ENCODE peak calls at places on chromosomes 4 and X, in seven cellular contexts. K is fibroblast of mammary gland, F is MM.1S, Q is endothelial cell, J is prostate gland, I is heart left ventricle, N is stomach. C is an unnamed sample.

GRCh38 chr4:138182838-138183426 is 59.2 kb downstream of the SLC7A11 start:
- DNase-seq in K (peak), F (peak), Q (peak), J (peak), I (no peak), N (no peak), C (peak)

GRCh38 chrX:96372313-96373046 is 312.2 kb upstream of the DIAPH2 start:
- DNase-seq in K (peak), F (peak), Q (peak), J (peak), I (no peak), N (no peak), C (peak)

GRCh38 chr4:5988086-5988845 is 30.0 kb downstream of the C4orf50 start:
- DNase-seq in K (no peak), F (peak), Q (no peak), J (no peak), I (no peak), N (peak), C (no peak)

GRCh38 chr4:86508436-86508835 is 85.7 kb upstream of the PTPN13 start:
- DNase-seq in K (peak), F (no peak), Q (no peak), J (no peak), I (no peak), N (no peak), C (no peak)

GRCh38 chr4:70713453-70714026 is 8.2 kb upstream of the RUFY3 start:
- DNase-seq in K (no peak), F (no peak), Q (no peak), J (no peak), I (no peak), N (no peak), C (no peak)

GRCh38 chr4:8488791-8489369 is 48.3 kb downstream of the TRMT44 start:
- DNase-seq in K (no peak), F (no peak), Q (no peak), J (no peak), I (no peak), N (no peak), C (no peak)

GRCh38 chr4:996994-997374 is 3.8 kb upstream of the SLC26A1 start:
- DNase-seq in K (no peak), F (no peak), Q (no peak), J (no peak), I (peak), N (no peak), C (no peak)

GRCh38 chrX:2921750-2922149 is 7.4 kb downstream of the ARSD start:
- DNase-seq in K (no peak), F (no peak), Q (no peak), J (no peak), I (no peak), N (no peak), C (no peak)

GRCh38 chr4:87848622-87849351 is 16.0 kb downstream of the MEPE start:
- DNase-seq in K (peak), F (peak), Q (peak), J (peak), I (no peak), N (peak), C (peak)

GRCh38 chr4:80069108-80069836 is 3.8 kb downstream of the ANTXR2 start:
- DNase-seq in K (peak), F (no peak), Q (no peak), J (no peak), I (no peak), N (no peak), C (no peak)

GRCh38 chrX:8864151-8864550 is 63.0 kb upstream of the FAM9A start:
- DNase-seq in K (no peak), F (no peak), Q (peak), J (no peak), I (no peak), N (no peak), C (no peak)

GRCh38 chrX:134396174-134396573 is 63.8 kb upstream of the HPRT1 start:
- DNase-seq in K (peak), F (peak), Q (no peak), J (no peak), I (no peak), N (no peak), C (no peak)

GRCh38 chr4:156898373-156899117 is 73.1 kb downstream of the PDGFC start:
- DNase-seq in K (peak), F (no peak), Q (no peak), J (no peak), I (no peak), N (no peak), C (no peak)

GRCh38 chrX:130176354-130176776 is 4.6 kb downstream of the RAB33A start:
- DNase-seq in K (no peak), F (peak), Q (no peak), J (no peak), I (no peak), N (no peak), C (peak)

GRCh38 chrX:65407157-65407626 is 127.4 kb downstream of the LAS1L start:
- DNase-seq in K (no peak), F (no peak), Q (no peak), J (no peak), I (no peak), N (no peak), C (no peak)

GRCh38 chr4:126915999-126916625 is 716.6 kb upstream of the INTU start:
- DNase-seq in K (no peak), F (no peak), Q (no peak), J (no peak), I (no peak), N (no peak), C (no peak)

GRCh38 chr4:128803783-128804182 is 5.7 kb upstream of the JADE1 start:
- DNase-seq in K (no peak), F (peak), Q (no peak), J (no peak), I (no peak), N (no peak), C (peak)

GRCh38 chr4:133316874-133317273 is 167.8 kb downstream of the PCDH10 start:
- DNase-seq in K (no peak), F (no peak), Q (no peak), J (no peak), I (no peak), N (no peak), C (no peak)

GRCh38 chr4:20137176-20137575 is 114.5 kb upstream of the SLIT2 start:
- DNase-seq in K (peak), F (no peak), Q (no peak), J (no peak), I (no peak), N (no peak), C (no peak)

GRCh38 chr4:119300072-119300387 is 21.9 kb downstream of the FABP2 start:
- DNase-seq in K (peak), F (no peak), Q (peak), J (peak), I (peak), N (peak), C (no peak)

GRCh38 chr4:88674989-88675388 is 22.6 kb downstream of the NAP1L5 start:
- DNase-seq in K (peak), F (no peak), Q (no peak), J (no peak), I (no peak), N (no peak), C (no peak)

GRCh38 chrX:53048169-53049126 is at the start of gene GPR173:
- DNase-seq in K (peak), F (no peak), Q (peak), J (no peak), I (peak), N (no peak), C (no peak)

GRCh38 chrX:94662665-94663064 is 988.7 kb downstream of the FAM133A start:
- DNase-seq in K (no peak), F (peak), Q (no peak), J (no peak), I (no peak), N (no peak), C (no peak)
- TF ChIP-seq CTCF in K (no peak), F (peak), Q (no peak), J (no peak), I (no peak), N (no peak), C (no peak)

GRCh38 chrX:48467331-48467761 is 2.7 kb downstream of the SLC38A5 start:
- DNase-seq in K (no peak), F (no peak), Q (no peak), J (no peak), I (no peak), N (no peak), C (no peak)

GRCh38 chrX:48468247-48468671 is 1.8 kb downstream of the SLC38A5 start:
- DNase-seq in K (no peak), F (peak), Q (no peak), J (no peak), I (no peak), N (peak), C (no peak)

GRCh38 chrX:48470110-48470832 is at the start of gene SLC38A5:
- DNase-seq in K (no peak), F (no peak), Q (no peak), J (no peak), I (no peak), N (no peak), C (no peak)

GRCh38 chrX:48470833-48471118 is 716 bp upstream of the SLC38A5 start:
- DNase-seq in K (no peak), F (no peak), Q (no peak), J (no peak), I (no peak), N (no peak), C (no peak)

GRCh38 chrX:48468693-48469691 is 1.1 kb downstream of the SLC38A5 start:
- DNase-seq in K (no peak), F (peak), Q (no peak), J (no peak), I (no peak), N (no peak), C (no peak)
- TF ChIP-seq CTCF in K (no peak), F (peak), Q (no peak), J (no peak), I (peak), N (no peak), C (peak)

DNA sequence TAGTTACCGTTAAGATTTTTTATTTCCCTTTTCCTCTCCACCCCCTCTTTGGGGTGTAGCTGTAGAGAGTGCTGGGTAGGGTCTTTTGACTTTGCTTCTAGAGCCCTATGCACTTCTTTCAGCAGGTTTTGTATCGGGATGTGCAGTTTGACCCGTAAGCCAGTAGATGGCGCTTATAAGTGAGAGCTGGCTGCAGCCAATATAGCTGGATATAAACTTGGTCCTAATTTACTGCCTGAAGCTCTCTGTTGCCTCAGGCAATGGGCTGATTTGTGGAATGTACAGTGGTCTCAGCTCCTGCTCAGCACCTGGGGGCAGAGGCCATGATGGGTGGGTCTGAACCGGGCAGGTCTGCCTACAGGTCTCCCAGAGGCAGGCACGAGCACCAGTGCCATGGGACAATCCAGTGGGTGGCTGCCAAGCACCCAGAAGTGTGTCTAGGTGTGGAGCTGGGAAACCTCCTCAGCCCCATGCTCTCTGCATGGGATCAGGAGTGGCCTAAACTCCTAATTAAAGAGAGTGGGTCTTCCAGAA is 146.5 kb downstream of the SPANXN1 start:
- DNase-seq in K (no peak), F (peak), Q (no peak), J (no peak), I (no peak), N (no peak), C (peak)
- TF ChIP-seq CTCF in K (peak), F (peak), Q (no peak), J (no peak), I (no peak), N (no peak), C (peak)

GRCh38 chrX:19990519-19991349 is at the start of gene BCLAF3:
- DNase-seq in K (peak), F (peak), Q (peak), J (peak), I (peak), N (peak), C (peak)

GRCh38 chrX:19987856-19988255 is 3.0 kb downstream of the BCLAF3 start:
- DNase-seq in K (no peak), F (peak), Q (no peak), J (no peak), I (no peak), N (no peak), C (no peak)

GRCh38 chrX:19986531-19986930 is 4.3 kb downstream of the BCLAF3 start:
- DNase-seq in K (no peak), F (no peak), Q (no peak), J (no peak), I (no peak), N (no peak), C (no peak)

GRCh38 chrX:19991350-19991718 is 473 bp upstream of the BCLAF3 start:
- DNase-seq in K (no peak), F (no peak), Q (no peak), J (no peak), I (no peak), N (no peak), C (peak)

DNA sequence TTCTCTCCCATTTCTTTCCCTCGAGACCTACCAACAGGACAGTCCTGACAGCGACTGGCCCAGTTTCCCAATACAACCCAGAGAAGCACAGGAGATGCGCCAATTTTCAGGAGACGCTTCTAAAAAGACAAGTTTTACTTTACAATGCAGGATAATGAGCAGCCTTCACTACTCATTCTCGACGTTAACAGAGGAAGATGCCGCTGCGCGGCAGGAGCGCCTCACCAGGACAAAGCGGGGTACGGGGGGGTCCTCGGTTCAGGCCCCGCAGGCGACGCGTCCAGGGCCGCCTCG is 689 bp downstream of the BCLAF3 start:
- DNase-seq in K (no peak), F (peak), Q (no peak), J (no peak), I (no peak), N (no peak), C (peak)
- TF ChIP-seq CTCF in K (no peak), F (no peak), Q (no peak), J (no peak), I (no peak), N (no peak), C (peak)

GRCh38 chrX:131747173-131747572 is 203.3 kb downstream of the OR13H1 start:
- DNase-seq in K (peak), F (peak), Q (no peak), J (no peak), I (no peak), N (peak), C (peak)
- TF ChIP-seq CTCF in K (peak), F (peak), Q (no peak), J (no peak), I (peak), N (peak), C (peak)

GRCh38 chr4:176064539-176064938 is 1.1 kb upstream of the WDR17 start:
- DNase-seq in K (no peak), F (no peak), Q (no peak), J (no peak), I (no peak), N (no peak), C (no peak)

GRCh38 chr4:176066757-176067156 is 1.1 kb downstream of the WDR17 start:
- DNase-seq in K (no peak), F (no peak), Q (no peak), J (no peak), I (no peak), N (no peak), C (no peak)

GRCh38 chr4:176063718-176064117 is 1.9 kb upstream of the WDR17 start:
- DNase-seq in K (no peak), F (no peak), Q (no peak), J (no peak), I (no peak), N (no peak), C (no peak)

DNA sequence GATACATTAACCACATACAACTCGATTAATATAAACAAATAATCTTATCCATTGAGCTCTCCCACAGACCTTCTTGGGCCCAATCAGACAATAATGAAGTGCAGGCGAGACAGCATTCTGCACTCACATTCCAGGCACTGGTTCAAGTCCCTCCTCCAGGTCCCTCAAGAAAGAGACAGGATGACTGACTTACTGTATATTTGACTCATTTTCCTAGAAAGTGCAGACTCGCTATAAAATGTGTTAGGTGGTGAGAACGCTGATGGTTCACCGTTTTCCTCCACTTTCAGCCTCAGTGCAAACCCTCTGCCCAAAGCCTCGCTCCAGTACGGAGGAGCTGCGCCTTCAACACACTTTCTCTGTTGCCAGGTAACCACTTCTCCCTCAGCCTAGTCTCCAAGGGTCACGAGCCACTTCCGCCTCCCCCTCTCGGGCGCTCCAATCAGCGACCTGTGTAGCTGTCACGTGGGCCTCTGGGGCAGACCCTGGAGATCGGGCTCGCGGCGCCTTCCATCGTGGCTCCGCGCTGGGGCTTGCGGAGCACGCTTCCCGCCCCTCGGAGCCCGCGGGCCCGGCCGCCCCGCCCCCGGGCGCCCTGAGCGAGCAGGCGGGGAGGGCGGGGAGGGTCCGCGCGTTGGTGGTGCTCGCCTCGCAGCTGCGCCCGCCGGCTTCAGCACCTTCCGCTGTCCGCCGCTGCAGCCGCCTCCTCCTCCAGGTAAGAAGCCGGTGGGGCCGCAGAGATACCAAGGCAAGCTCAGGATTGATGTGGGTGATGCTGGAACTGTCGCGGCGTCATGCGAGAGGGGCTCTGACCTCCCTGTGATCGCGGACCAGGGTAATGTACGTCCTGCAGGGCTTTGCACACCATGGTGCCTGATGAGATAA is at the start of gene WDR17:
- DNase-seq in K (peak), F (peak), Q (peak), J (peak), I (peak), N (peak), C (peak)
- TF ChIP-seq CTCF in K (no peak), F (no peak), Q (no peak), J (no peak), I (no peak), N (no peak), C (no peak)

DNA sequence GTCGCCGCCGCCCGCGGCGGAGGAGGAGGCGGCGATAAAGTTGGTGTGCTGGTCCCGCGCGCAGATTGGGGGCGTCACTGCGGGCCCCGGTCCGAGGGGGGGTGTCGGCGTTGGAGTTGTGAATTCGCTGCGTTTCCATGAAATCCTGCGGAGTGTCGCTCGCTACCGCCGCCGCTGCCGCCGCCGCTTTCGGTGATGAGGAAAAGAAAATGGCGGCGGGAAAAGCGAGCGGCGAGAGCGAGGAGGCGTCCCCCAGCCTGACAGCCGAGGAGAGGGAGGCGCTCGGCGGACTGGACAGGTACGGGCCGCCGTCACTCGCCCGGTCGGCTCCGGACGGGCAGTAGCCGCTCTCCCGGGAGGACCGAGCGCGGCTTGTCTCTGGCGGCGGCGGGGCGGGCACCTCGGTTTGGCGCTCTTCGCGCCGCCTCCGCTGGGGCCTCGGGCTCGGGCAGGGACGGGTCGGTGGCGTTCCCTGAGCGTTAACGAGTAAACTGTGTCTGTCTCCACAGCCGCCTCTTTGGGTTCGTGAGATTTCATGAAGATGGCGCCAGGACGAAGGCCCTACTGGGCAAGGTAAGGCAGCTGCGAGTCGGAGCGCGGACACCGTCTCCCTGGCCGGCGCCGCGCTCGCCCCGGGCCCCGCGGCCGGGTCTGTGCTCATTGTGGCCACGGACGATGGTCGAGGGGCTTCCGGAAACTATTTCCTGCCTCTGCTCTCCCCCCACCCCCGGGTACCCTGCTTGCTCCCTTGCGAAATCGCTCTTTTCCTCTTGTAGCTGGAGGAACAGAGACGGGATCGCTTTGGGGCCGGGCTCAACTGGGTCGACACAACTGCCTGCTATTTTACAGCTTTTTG is 655 bp downstream of the KDM6A start:
- DNase-seq in K (peak), F (peak), Q (peak), J (peak), I (peak), N (peak), C (peak)
- TF ChIP-seq CTCF in K (no peak), F (no peak), Q (no peak), J (no peak), I (no peak), N (no peak), C (peak)

C was measured in GM13977.